ENCODE peak calls at places on chromosomes 12 and 14, in nine cellular contexts. B, S, K, C, L, H, G, I and F are unnamed samples.

GRCh38 chr14:90168425-90169105 is 87.8 kb upstream of the PSMC1 start:
- DNase-seq in H (peak), L (peak), B (no peak), C (no peak), K (peak), S (no peak), I (no peak), G (no peak), F (no peak)

GRCh38 chr14:101456246-101457159 is 104.8 kb upstream of the DIO3 start:
- DNase-seq in I (no peak), L (no peak), H (no peak), S (no peak), C (no peak), G (no peak), K (no peak), B (peak), F (no peak)

GRCh38 chr12:82708507-82708906 is 21.8 kb downstream of the TMTC2 start:
- DNase-seq in S (peak), K (no peak), G (no peak), H (no peak), C (no peak), B (no peak), L (no peak), I (no peak), F (no peak)

GRCh38 chr12:44036875-44037443 is 201.1 kb downstream of the TMEM117 start:
- DNase-seq in I (no peak), K (no peak), G (no peak), C (no peak), L (no peak), S (no peak), B (no peak), H (no peak), F (no peak)

GRCh38 chr12:131347345-131347714 is 363.6 kb upstream of the SFSWAP start:
- DNase-seq in L (no peak), K (no peak), B (no peak), I (no peak), H (no peak), G (no peak), C (no peak), S (no peak), F (no peak)

GRCh38 chr14:97065305-97066067 is 268.3 kb downstream of the VRK1 start:
- DNase-seq in K (no peak), S (no peak), G (no peak), H (no peak), L (no peak), C (no peak), B (no peak), I (no peak), F (no peak)

GRCh38 chr12:100375023-100375737 is 18.3 kb downstream of the SLC17A8 start:
- DNase-seq in C (peak), S (peak), B (peak), G (no peak), K (peak), I (no peak), L (peak), H (peak), F (no peak)

GRCh38 chr12:67355428-67356385 is 86.5 kb downstream of the CAND1 start:
- DNase-seq in H (peak), I (no peak), C (no peak), K (no peak), B (no peak), S (no peak), G (peak), L (peak), F (no peak)

GRCh38 chr14:61887628-61888027 is 125.4 kb downstream of the SNAPC1 start:
- DNase-seq in B (no peak), I (no peak), L (no peak), H (peak), K (no peak), G (no peak), C (no peak), S (no peak), F (no peak)

GRCh38 chr14:29663281-29663801 is 264.3 kb downstream of the PRKD1 start:
- DNase-seq in I (no peak), G (no peak), B (no peak), K (no peak), L (no peak), H (peak), C (peak), S (no peak), F (no peak)

GRCh38 chr12:123111498-123112165 is 39.3 kb downstream of the PITPNM2 start:
- DNase-seq in C (no peak), L (peak), S (no peak), G (no peak), H (peak), B (no peak), K (no peak), I (no peak), F (no peak)

GRCh38 chr12:130500835-130501330 is 163.2 kb downstream of the PIWIL1 start:
- DNase-seq in I (no peak), H (no peak), K (no peak), S (no peak), L (no peak), G (no peak), C (no peak), B (no peak), F (no peak)

GRCh38 chr12:111781085-111781658 is 14.4 kb downstream of the ALDH2 start:
- DNase-seq in I (no peak), S (no peak), G (no peak), B (no peak), C (no peak), K (no peak), H (no peak), L (no peak), F (no peak)

GRCh38 chr12:53230971-53231858 is 794 bp downstream of the RARG start:
- DNase-seq in I (no peak), G (no peak), S (no peak), C (no peak), H (no peak), B (no peak), K (no peak), L (no peak), F (no peak)

GRCh38 chr14:59389936-59390335 is 75.2 kb downstream of the GPR135 start:
- DNase-seq in L (peak), C (no peak), I (no peak), B (no peak), G (no peak), H (no peak), S (no peak), K (no peak), F (no peak)
- H3K4me3 ChIP-seq in L (no peak), C (no peak), I (no peak), B (no peak), G (no peak), H (no peak), S (no peak), K (no peak), F (no peak)

DNA sequence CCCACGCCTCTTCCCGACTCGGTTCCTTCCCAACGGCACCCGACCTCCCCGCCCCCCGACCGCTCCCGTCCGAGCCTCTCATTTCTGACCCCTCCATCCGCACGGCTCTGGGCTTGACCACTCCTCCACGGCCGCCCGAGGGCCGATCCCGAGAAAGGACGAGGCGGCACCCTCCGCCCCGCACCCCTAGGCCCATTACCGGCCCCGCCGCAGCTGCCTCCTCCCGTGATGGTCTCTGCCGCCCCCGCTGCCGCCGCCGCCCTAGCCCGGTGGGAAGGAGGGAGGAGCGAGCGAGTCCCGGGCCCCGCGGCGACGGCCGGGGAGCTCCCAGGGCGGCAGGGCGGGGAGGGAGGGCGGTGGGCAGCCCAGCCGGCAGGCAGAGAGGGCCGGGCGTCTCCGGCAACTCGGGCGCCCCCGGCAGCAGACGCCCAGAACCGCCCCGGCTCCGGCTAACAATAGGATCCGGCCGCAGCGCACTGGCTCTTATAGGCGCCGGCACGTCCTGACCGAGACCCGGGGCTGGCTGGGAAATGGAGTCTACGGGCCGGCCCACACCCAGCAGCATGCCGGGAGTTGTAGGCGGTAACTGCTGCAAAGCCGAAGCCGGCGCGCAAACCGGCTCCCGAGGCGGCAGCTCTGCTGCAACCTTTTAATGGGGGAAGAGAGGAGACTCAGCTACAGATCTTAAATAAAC is at the start of gene CSRNP2:
- DNase-seq in K (peak), G (peak), I (peak), H (peak), B (peak), S (peak), C (peak), L (peak), F (peak)
- TF ChIP-seq CTCF in K (no peak), G (peak), I (no peak), H (no peak), B (no peak), S (no peak), C (no peak), L (peak), F (no peak)

DNA sequence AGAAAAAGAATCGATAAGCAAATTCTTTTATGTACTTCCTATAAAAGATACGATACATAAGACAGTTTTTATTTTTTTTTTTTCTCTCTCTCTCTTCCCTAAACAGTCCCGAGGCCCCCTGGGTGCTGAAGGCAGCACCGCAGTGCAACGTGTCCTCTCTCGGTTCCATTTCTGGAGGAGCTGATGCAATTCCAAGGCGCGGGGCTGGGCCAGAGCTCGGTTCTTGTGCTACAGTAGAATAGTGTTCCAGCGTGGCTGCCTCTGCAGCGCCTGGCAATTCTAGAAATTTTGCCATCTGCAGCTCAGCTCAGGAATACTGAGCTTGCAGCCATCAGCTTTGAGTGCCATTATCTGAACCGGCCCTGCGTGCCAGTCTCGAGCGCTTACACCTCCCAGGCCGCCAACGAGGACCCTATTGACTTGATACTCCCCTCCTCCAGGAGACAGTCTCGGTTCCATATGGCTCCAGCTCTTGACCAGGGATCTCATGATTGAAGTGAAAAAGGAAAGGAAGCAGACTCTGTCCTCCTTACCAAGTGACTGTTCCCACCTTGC is 630 bp downstream of the ALDH1L2 start:
- DNase-seq in S (peak), C (peak), H (peak), L (peak), B (peak), K (no peak), I (peak), G (no peak), F (peak)
- H3K4me3 ChIP-seq in S (peak), C (peak), H (peak), L (peak), B (peak), K (peak), I (peak), G (peak), F (peak)

DNA sequence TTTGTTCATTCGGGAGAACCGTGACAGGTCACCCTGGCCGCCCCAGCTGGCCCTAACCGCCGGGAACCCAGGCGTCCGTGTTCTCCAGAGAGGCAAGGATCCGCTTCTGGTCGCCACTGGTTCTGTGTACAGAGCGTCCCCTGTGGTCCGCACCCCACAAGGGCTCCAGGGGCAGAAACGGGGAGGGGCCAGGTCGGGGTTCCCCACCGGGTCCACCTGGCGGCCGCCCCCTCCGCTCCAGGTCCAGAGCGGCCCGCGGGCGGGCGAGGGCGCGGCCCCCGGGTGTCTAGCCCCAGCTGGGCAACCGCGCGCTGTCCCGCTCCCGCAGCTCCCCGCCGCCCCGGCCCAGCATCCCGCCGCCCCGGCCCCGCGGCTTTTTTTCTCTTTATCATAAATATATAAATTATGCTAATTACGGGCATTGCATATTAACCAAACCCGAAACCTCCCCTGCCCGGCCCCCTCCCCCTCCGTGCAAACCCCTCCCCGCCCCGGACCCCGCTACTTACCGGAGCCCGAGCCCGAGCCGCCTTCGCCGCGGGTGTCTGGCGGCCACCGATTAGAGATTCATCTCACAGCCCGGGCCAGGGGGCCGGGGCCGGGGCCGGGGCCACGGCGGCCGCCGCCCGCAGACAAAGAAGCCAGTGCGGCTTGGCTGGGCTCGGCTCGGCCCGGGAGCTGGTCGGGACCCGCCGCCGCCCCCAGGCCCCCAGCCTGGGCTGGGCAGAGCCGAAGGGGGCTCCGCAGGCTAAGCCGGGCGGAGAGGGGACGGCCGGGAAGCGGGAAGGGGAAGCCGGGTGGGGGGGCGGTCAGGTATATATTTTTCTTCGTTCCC is 512 bp downstream of the POU6F1 start:
- DNase-seq in I (peak), L (no peak), B (peak), C (peak), S (peak), G (peak), H (peak), K (no peak), F (peak)
- TF ChIP-seq CTCF in I (no peak), L (peak), B (no peak), C (peak), S (peak), G (peak), H (peak), K (peak), F (no peak)